ENCODE peak calls at places on chromosomes 7 and 10, in four cellular contexts. V, M, W and O are unnamed samples. For H4K20me1, the result is how much of the 10 kb centered on the place peaks cover.

GRCh38 chr7:146319625-146320024 is 203.0 kb downstream of the CNTNAP2 start:
- DNase-seq in M (no peak), W (no peak), V (no peak), O (no peak)

GRCh38 chr7:148584154-148584827 is 6.3 kb upstream of the C7orf33 start:
- DNase-seq in M (no peak), W (no peak), V (no peak), O (no peak)

GRCh38 chr10:68647928-68648327 is 73.1 kb upstream of the CCAR1 start:
- DNase-seq in M (no peak), V (no peak), W (no peak), O (peak)

GRCh38 chr7:74412061-74412460 is 41.6 kb upstream of the GTF2IRD1 start:
- DNase-seq in M (peak), W (no peak), V (no peak), O (no peak)

GRCh38 chr10:492896-493295 is 196.6 kb downstream of the DIP2C start:
- DNase-seq in M (no peak), W (no peak), V (no peak), O (no peak)

GRCh38 chr10:3056280-3057037 is 10.9 kb upstream of the PFKP start:
- DNase-seq in V (no peak), W (no peak), M (no peak), O (peak)

GRCh38 chr10:50528206-50528605 is 95.5 kb downstream of the SGMS1 start:
- DNase-seq in W (no peak), M (no peak), V (no peak), O (no peak)

GRCh38 chr10:90224791-90225566 is 523.6 kb downstream of the KIF20B start:
- DNase-seq in W (no peak), M (no peak), V (no peak), O (no peak)

GRCh38 chr7:44489955-44490350 is 505 bp downstream of the NUDCD3 start:
- DNase-seq in M (peak), V (no peak), W (no peak), O (peak)

GRCh38 chr10:100826983-100827818 is 81.8 kb downstream of the PAX2 start:
- DNase-seq in M (peak), W (peak), V (no peak), O (no peak)

GRCh38 chr10:100825946-100826660 is 80.7 kb downstream of the PAX2 start:
- DNase-seq in V (no peak), M (no peak), W (no peak), O (no peak)

GRCh38 chr10:100825325-100825875 is 80.0 kb downstream of the PAX2 start:
- DNase-seq in M (no peak), V (no peak), W (no peak), O (no peak)

GRCh38 chr10:100827819-100828743 is 82.7 kb downstream of the PAX2 start:
- DNase-seq in M (peak), W (peak), V (no peak), O (no peak)

DNA sequence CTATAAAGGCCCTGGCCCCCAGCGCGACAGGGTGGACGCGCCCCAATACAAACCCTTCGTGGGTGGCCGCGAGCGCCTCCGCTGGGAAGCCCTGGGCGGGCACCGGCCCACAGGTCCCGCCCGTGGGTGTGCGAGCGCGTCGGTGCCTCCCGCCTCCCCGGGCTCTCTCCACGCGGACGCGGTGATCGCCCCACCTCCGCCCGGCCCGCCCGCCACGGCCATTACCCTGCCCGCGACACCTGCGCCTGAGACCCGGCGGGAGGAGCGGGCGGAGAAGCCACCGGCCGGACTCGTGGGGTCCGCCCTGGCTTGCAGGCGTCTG is 81.2 kb downstream of the PAX2 start:
- DNase-seq in W (no peak), V (no peak), M (no peak), O (no peak)
- H4K20me1 ChIP-seq in W (under half), V (under half), M (under half), O (under half)

GRCh38 chr10:111756541-111757061 is 427.0 kb downstream of the GPAM start:
- DNase-seq in W (peak), V (no peak), M (no peak), O (no peak)
- TF ChIP-seq CHD1 in W (no peak), V (no peak), M (no peak), O (no peak)

GRCh38 chr10:6953131-6953834 is 373.2 kb upstream of the PRKCQ start:
- DNase-seq in V (no peak), M (no peak), W (no peak), O (peak)

GRCh38 chr10:6956562-6956961 is 376.5 kb upstream of the PRKCQ start:
- DNase-seq in W (no peak), V (no peak), M (no peak), O (no peak)

GRCh38 chr10:6950133-6950532 is 370.1 kb upstream of the PRKCQ start:
- DNase-seq in W (no peak), V (no peak), M (no peak), O (no peak)

GRCh38 chr10:6951771-6952170 is 371.7 kb upstream of the PRKCQ start:
- DNase-seq in M (no peak), V (no peak), W (no peak), O (no peak)
- TF ChIP-seq USF2 in M (no peak), V (no peak), W (no peak), O (no peak)

DNA sequence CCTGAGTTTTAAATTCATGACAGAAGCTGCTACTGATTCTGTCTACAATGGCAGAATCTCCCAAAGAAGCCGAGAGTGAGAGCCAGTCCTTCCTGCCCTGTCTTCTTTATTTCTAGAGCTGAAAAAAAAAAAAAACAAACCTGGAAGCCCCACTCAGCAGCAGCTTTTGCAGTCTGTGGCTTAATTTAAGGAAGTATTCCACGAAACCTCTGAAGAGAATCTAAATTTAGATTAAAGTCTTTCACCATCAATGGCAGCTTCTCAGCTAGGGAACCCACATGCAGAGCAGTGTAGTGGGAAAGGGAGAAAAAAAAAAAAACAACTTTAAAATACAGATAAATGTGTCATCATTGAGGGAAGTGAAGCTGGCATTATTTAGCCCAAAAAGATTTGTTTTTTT is 23.4 kb downstream of the SMURF1 start:
- DNase-seq in W (no peak), V (no peak), M (no peak), O (peak)
- H4K20me1 ChIP-seq in W (under half), V (under half), M (under half), O (half or more)

GRCh38 chr10:12797471-12798262 is 203.8 kb downstream of the CCDC3 start:
- DNase-seq in V (no peak), M (no peak), W (no peak), O (peak)
- TF ChIP-seq CHD1 in V (no peak), M (no peak), W (no peak), O (no peak)

GRCh38 chr7:142110638-142111037 is 880 bp upstream of the MGAM2 start:
- DNase-seq in V (no peak), W (no peak), M (no peak), O (no peak)
- TF ChIP-seq USF2 in V (no peak), W (no peak), M (no peak), O (no peak)

GRCh38 chr10:78038105-78038504 is 4.4 kb downstream of the RPS24 start:
- DNase-seq in W (no peak), V (no peak), M (no peak), O (peak)

GRCh38 chr10:78042058-78042751 is 8.5 kb downstream of the RPS24 start:
- DNase-seq in W (no peak), M (no peak), V (no peak), O (no peak)

GRCh38 chr10:78038791-78039547 is 5.3 kb downstream of the RPS24 start:
- DNase-seq in M (no peak), W (no peak), V (no peak), O (no peak)

GRCh38 chr10:78041170-78042057 is 7.8 kb downstream of the RPS24 start:
- DNase-seq in V (no peak), W (no peak), M (no peak), O (no peak)

GRCh38 chr10:78039743-78040142 is 6.1 kb downstream of the RPS24 start:
- DNase-seq in M (no peak), V (no peak), W (no peak), O (no peak)
- H4K20me1 ChIP-seq in M (half or more), V (under half), W (under half), O (half or more)

DNA sequence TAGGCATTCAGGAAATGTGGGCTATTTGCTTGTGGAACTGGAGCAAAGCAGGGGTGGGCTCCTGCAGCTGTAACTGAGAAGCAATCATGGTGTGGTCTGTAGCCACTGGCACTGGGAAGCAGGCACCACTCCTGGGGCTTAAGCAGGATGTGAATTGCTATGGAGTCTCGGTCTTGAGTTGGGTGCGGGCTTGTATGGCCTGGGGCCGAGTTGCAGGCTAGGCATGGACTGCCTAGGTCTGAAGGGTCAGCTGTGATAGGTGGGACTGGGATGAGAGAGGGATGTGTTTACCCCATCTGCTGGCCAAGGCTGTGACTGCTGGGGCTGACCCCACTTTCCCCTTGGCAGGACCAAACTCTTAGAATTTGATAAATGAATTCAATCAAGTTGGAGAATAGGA is 43.0 kb downstream of the ADCY1 start:
- DNase-seq in V (no peak), W (no peak), M (no peak), O (no peak)
- TF ChIP-seq CHD1 in V (no peak), W (no peak), M (no peak), O (no peak)

GRCh38 chr7:47937065-47937687 is 11.1 kb downstream of the PKD1L1 start:
- DNase-seq in V (peak), M (no peak), W (no peak), O (no peak)
- TF ChIP-seq USF2 in V (no peak), M (no peak), W (no peak), O (no peak)

GRCh38 chr10:13654846-13655245 is 68.1 kb downstream of the PRPF18 start:
- DNase-seq in M (no peak), W (peak), V (no peak), O (no peak)
- H4K20me1 ChIP-seq in M (under half), W (under half), V (under half), O (under half)